ENCODE peak calls at places on chromosomes 16 and 17, in seven cellular contexts. K, A, B, M, O, F and Y are unnamed samples.
A peak's percentile ranks its signal among the peaks of the same experiment; 100 is the strongest.

GRCh38 chr17:1147664-1148063 is 32.1 kb downstream of the ABR start:
- DNase-seq in K (peak; percentile 97), A (peak; percentile 91), B (peak; percentile 85), M (peak; percentile 59), O (peak; percentile 69), F (peak; percentile 53), Y (peak; percentile 91)

GRCh38 chr17:7175363-7175733 is 3.8 kb downstream of the ASGR1 start:
- DNase-seq in K (no peak), A (no peak), B (no peak), M (no peak), O (no peak), F (no peak), Y (no peak)

GRCh38 chr17:14332331-14332730 is 31.4 kb downstream of the HS3ST3B1 start:
- DNase-seq in K (peak; percentile 75), A (no peak), B (no peak), M (no peak), O (no peak), F (no peak), Y (peak; percentile 84)

GRCh38 chr17:75301031-75301430 is 11.8 kb upstream of the SLC25A19 start:
- DNase-seq in K (no peak), A (no peak), B (no peak), M (no peak), O (no peak), F (no peak), Y (no peak)

GRCh38 chr17:15501788-15502187 is 34.4 kb upstream of the CDRT4 start:
- DNase-seq in K (no peak), A (no peak), B (no peak), M (no peak), O (no peak), F (no peak), Y (no peak)

GRCh38 chr17:38327936-38328335 is 15.8 kb downstream of the GPR179 start:
- DNase-seq in K (no peak), A (no peak), B (no peak), M (no peak), O (no peak), F (no peak), Y (no peak)

GRCh38 chr17:41486809-41487530 is 2.7 kb downstream of the KRT36 start:
- DNase-seq in K (peak; percentile 97), A (peak; percentile 74), B (peak; percentile 82), M (peak; percentile 52), O (no peak), F (no peak), Y (peak; percentile 72)

GRCh38 chr17:47708312-47708863 is 14.4 kb downstream of the TBKBP1 start:
- DNase-seq in K (no peak), A (no peak), B (no peak), M (no peak), O (no peak), F (no peak), Y (no peak)

GRCh38 chr16:52320930-52321439 is 226.0 kb downstream of the TOX3 start:
- DNase-seq in K (no peak), A (no peak), B (no peak), M (no peak), O (no peak), F (no peak), Y (no peak)

GRCh38 chr16:34801875-34802274 is 1342.5 kb downstream of the TP53TG3F start:
- DNase-seq in K (no peak), A (no peak), B (no peak), M (no peak), O (no peak), F (no peak), Y (no peak)

GRCh38 chr17:82399601-82400101 is 18.5 kb upstream of the HEXD start:
- DNase-seq in K (no peak), A (no peak), B (peak; percentile 22), M (no peak), O (no peak), F (no peak), Y (no peak)

GRCh38 chr17:57601328-57601727 is 143.8 kb downstream of the CCDC182 start:
- DNase-seq in K (peak; percentile 82), A (no peak), B (no peak), M (no peak), O (no peak), F (no peak), Y (peak; percentile 55)

GRCh38 chr16:78976212-78976611 is 624.3 kb downstream of the MAF start:
- DNase-seq in K (no peak), A (no peak), B (no peak), M (no peak), O (no peak), F (no peak), Y (no peak)

GRCh38 chr17:8552582-8553320 is 77.8 kb downstream of the MYH10 start:
- DNase-seq in K (no peak), A (no peak), B (no peak), M (no peak), O (no peak), F (no peak), Y (no peak)

GRCh38 chr17:50184611-50185398 is 16.6 kb downstream of the COL1A1 start:
- DNase-seq in K (no peak), A (no peak), B (peak; percentile 53), M (no peak), O (peak; percentile 43), F (peak; percentile 78), Y (peak; percentile 50)

GRCh38 chr16:10040136-10041080 is 141.8 kb downstream of the GRIN2A start:
- DNase-seq in K (peak; percentile 67), A (no peak), B (peak; percentile 55), M (peak; percentile 38), O (peak; percentile 61), F (peak; percentile 0), Y (peak; percentile 28)

GRCh38 chr17:50056217-50056960 is 479 bp downstream of the ITGA3 start:
- DNase-seq in K (peak; percentile 98), A (peak; percentile 70), B (peak; percentile 87), M (peak; percentile 79), O (peak; percentile 71), F (peak; percentile 71), Y (peak; percentile 93)

GRCh38 chr17:82332669-82333278 is 792 bp downstream of the SECTM1 start:
- DNase-seq in K (no peak), A (no peak), B (peak; percentile 50), M (no peak), O (no peak), F (peak; percentile 63), Y (no peak)

GRCh38 chr16:10878644-10879498 is 1.9 kb downstream of the CIITA start:
- DNase-seq in K (peak; percentile 73), A (peak; percentile 67), B (peak; percentile 67), M (no peak), O (peak; percentile 40), F (peak; percentile 26), Y (no peak)

GRCh38 chr16:12057276-12057675 is 80.7 kb downstream of the SNX29 start:
- DNase-seq in K (no peak), A (no peak), B (no peak), M (no peak), O (no peak), F (peak; percentile 86), Y (peak; percentile 6)

GRCh38 chr17:4986951-4987766 is at the start of gene CAMTA2:
- DNase-seq in K (peak; percentile 94), A (peak; percentile 94), B (peak; percentile 89), M (peak; percentile 90), O (peak; percentile 89), F (peak; percentile 81), Y (peak; percentile 71)

GRCh38 chr16:17070882-17071592 is 399.7 kb downstream of the XYLT1 start:
- DNase-seq in K (peak; percentile 50), A (peak; percentile 66), B (peak; percentile 38), M (peak; percentile 48), O (peak; percentile 69), F (no peak), Y (peak; percentile 48)

GRCh38 chr16:85515830-85516397 is 97.2 kb upstream of the GSE1 start:
- DNase-seq in K (peak; percentile 67), A (no peak), B (no peak), M (no peak), O (no peak), F (no peak), Y (no peak)

GRCh38 chr17:62968445-62968923 is 2.4 kb downstream of the TANC2 start:
- DNase-seq in K (peak; percentile 80), A (peak; percentile 59), B (peak; percentile 87), M (peak; percentile 30), O (no peak), F (peak; percentile 91), Y (peak; percentile 92)

GRCh38 chr17:61645898-61646297 is 54.9 kb upstream of the NACA2 start:
- DNase-seq in K (no peak), A (no peak), B (no peak), M (no peak), O (no peak), F (no peak), Y (no peak)

GRCh38 chr17:39823407-39824054 is 40.6 kb downstream of the IKZF3 start:
- DNase-seq in K (no peak), A (no peak), B (no peak), M (no peak), O (no peak), F (no peak), Y (peak; percentile 22)

GRCh38 chr17:71938340-71939010 is 182.3 kb upstream of the SOX9 start:
- DNase-seq in K (no peak), A (no peak), B (no peak), M (no peak), O (no peak), F (no peak), Y (no peak)

GRCh38 chr17:63369233-63369632 is 76.9 kb downstream of the CYB561 start:
- DNase-seq in K (no peak), A (no peak), B (no peak), M (no peak), O (no peak), F (peak; percentile 44), Y (no peak)

GRCh38 chr16:71623597-71623996 is 2.4 kb upstream of the MARVELD3 start:
- DNase-seq in K (no peak), A (no peak), B (no peak), M (no peak), O (no peak), F (no peak), Y (no peak)

GRCh38 chr17:2383628-2384167 is 17.2 kb downstream of the MNT start:
- DNase-seq in K (no peak), A (no peak), B (no peak), M (no peak), O (no peak), F (peak; percentile 61), Y (no peak)

GRCh38 chr16:24430937-24431760 is 108.2 kb upstream of the RBBP6 start:
- DNase-seq in K (no peak), A (no peak), B (no peak), M (no peak), O (no peak), F (no peak), Y (peak; percentile 29)

GRCh38 chr16:47375423-47375822 is 85.4 kb downstream of the ITFG1 start:
- DNase-seq in K (no peak), A (no peak), B (peak; percentile 14), M (no peak), O (no peak), F (no peak), Y (peak; percentile 51)

GRCh38 chr16:2692948-2693651 is 10.8 kb downstream of the KCTD5 start:
- DNase-seq in K (peak; percentile 72), A (no peak), B (peak; percentile 81), M (peak; percentile 31), O (peak; percentile 62), F (peak; percentile 64), Y (peak; percentile 45)

GRCh38 chr17:12599185-12599920 is 66.3 kb upstream of the MYOCD start:
- DNase-seq in K (no peak), A (no peak), B (no peak), M (no peak), O (no peak), F (no peak), Y (no peak)